ENCODE peak calls at places on chromosomes 7 and 10, in five cellular contexts. D is HFFc6, M is dorsolateral prefrontal cortex, I is endothelial cell, O is chondrocyte. P is an unnamed sample.

GRCh38 chr10:80485410-80486135 is 31.5 kb downstream of the TSPAN14 start:
- DNase-seq in I (no peak), D (no peak), M (no peak), O (no peak), P (no peak)

GRCh38 chr7:117312593-117312992 is 10.3 kb downstream of the WNT2 start:
- DNase-seq in O (no peak), I (no peak), M (no peak), D (no peak), P (no peak)

GRCh38 chr10:86914734-86915133 is 42.7 kb downstream of the MMRN2 start:
- DNase-seq in I (no peak), D (no peak), M (no peak), O (no peak), P (no peak)

GRCh38 chr10:6052247-6053221 is 9.6 kb downstream of the IL2RA start:
- DNase-seq in D (no peak), O (no peak), I (no peak), M (no peak), P (no peak)

GRCh38 chr7:100222445-100223132 is 2.8 kb downstream of the PVRIG start:
- DNase-seq in M (no peak), O (peak), D (no peak), I (no peak), P (no peak)

GRCh38 chr10:80529604-80530003 is 8.1 kb upstream of the SH2D4B start:
- DNase-seq in D (no peak), M (no peak), O (peak), I (no peak), P (no peak)

GRCh38 chr7:19268737-19269136 is 123.5 kb upstream of the FERD3L start:
- DNase-seq in M (no peak), O (no peak), I (no peak), D (no peak), P (no peak)

GRCh38 chr7:108662783-108663182 is 93.1 kb downstream of the DNAJB9 start:
- DNase-seq in M (no peak), O (no peak), I (no peak), D (no peak), P (no peak)

GRCh38 chr10:72140174-72140573 is 51.8 kb upstream of the SPOCK2 start:
- DNase-seq in O (no peak), M (no peak), I (no peak), D (no peak), P (no peak)

GRCh38 chr10:118995739-118996138 is 33.8 kb upstream of the NANOS1 start:
- DNase-seq in D (no peak), I (no peak), O (no peak), M (no peak), P (no peak)

GRCh38 chr7:54778696-54779285 is 19.8 kb upstream of the SEC61G start:
- DNase-seq in D (no peak), O (no peak), M (no peak), I (no peak), P (no peak)

GRCh38 chr7:76054129-76055120 is 6.5 kb downstream of the MDH2 start:
- DNase-seq in O (peak), M (no peak), I (no peak), D (peak), P (no peak)

GRCh38 chr10:110522365-110522988 is 24.8 kb downstream of the DUSP5 start:
- DNase-seq in O (no peak), D (no peak), M (no peak), I (no peak), P (no peak)

GRCh38 chr10:130741901-130742625 is 569.5 kb downstream of the TCERG1L start:
- DNase-seq in M (peak), D (no peak), O (no peak), I (no peak), P (no peak)

GRCh38 chr10:79452174-79452611 is 6.8 kb upstream of the ZCCHC24 start:
- DNase-seq in M (no peak), D (no peak), O (no peak), I (no peak), P (no peak)

GRCh38 chr7:22105550-22105949 is 159.9 kb upstream of the CDCA7L start:
- DNase-seq in I (no peak), D (no peak), O (no peak), M (no peak), P (no peak)

GRCh38 chr7:142248166-142249160 is 9.4 kb downstream of the PRSS58 start:
- DNase-seq in D (no peak), O (no peak), M (no peak), I (no peak), P (no peak)

GRCh38 chr10:30542001-30542861 is 87.3 kb downstream of the LYZL2 start:
- DNase-seq in M (no peak), I (no peak), O (no peak), D (peak), P (peak)

GRCh38 chr7:111833461-111833860 is 271.2 kb upstream of the IMMP2L start:
- DNase-seq in O (no peak), M (no peak), I (no peak), D (no peak), P (no peak)

GRCh38 chr7:132456418-132456817 is 119.9 kb downstream of the PLXNA4 start:
- DNase-seq in I (no peak), O (no peak), M (no peak), D (no peak), P (no peak)

GRCh38 chr10:78511324-78512204 is 477.9 kb downstream of the RPS24 start:
- DNase-seq in D (no peak), O (no peak), M (no peak), I (no peak), P (no peak)

GRCh38 chr7:19405546-19405945 is 260.3 kb upstream of the FERD3L start:
- DNase-seq in I (no peak), M (no peak), O (no peak), D (peak), P (no peak)

GRCh38 chr7:23235688-23236280 is 10.8 kb upstream of the GPNMB start:
- DNase-seq in O (no peak), M (no peak), D (no peak), I (no peak), P (no peak)

GRCh38 chr7:133139350-133139749 is 57.5 kb upstream of the CHCHD3 start:
- DNase-seq in O (no peak), M (no peak), I (peak), D (peak), P (no peak)

GRCh38 chr7:105643384-105643783 is 62.1 kb upstream of the EFCAB10 start:
- DNase-seq in D (no peak), O (no peak), I (peak), M (peak), P (no peak)

GRCh38 chr7:83550100-83550499 is 98.8 kb downstream of the SEMA3E start:
- DNase-seq in D (peak), O (no peak), M (no peak), I (no peak), P (no peak)

GRCh38 chr7:22718200-22718711 is 8.7 kb upstream of the IL6 start:
- DNase-seq in M (no peak), D (peak), O (no peak), I (no peak), P (no peak)

GRCh38 chr7:77426521-77427051 is 10.4 kb upstream of the GSAP start:
- DNase-seq in D (peak), M (no peak), I (no peak), O (no peak), P (no peak)

GRCh38 chr10:122461729-122462532 is 578 bp downstream of the HTRA1 start:
- DNase-seq in D (no peak), M (peak), I (peak), O (no peak), P (no peak)

GRCh38 chr7:78039791-78040776 is 241.5 kb downstream of the PHTF2 start:
- DNase-seq in M (no peak), D (no peak), I (peak), O (no peak), P (peak)

GRCh38 chr7:12805518-12805928 is 118.1 kb downstream of the ARL4A start:
- DNase-seq in I (no peak), D (no peak), O (no peak), M (no peak), P (no peak)

GRCh38 chr7:131625817-131626372 is 69.5 kb upstream of the PODXL start:
- DNase-seq in O (no peak), I (peak), D (peak), M (no peak), P (no peak)

GRCh38 chr7:66837007-66837406 is 84.0 kb upstream of the TMEM248 start:
- DNase-seq in M (no peak), O (peak), I (no peak), D (no peak), P (no peak)

GRCh38 chr10:30557884-30558283 is 71.7 kb downstream of the LYZL2 start:
- DNase-seq in D (no peak), M (no peak), I (no peak), O (no peak), P (no peak)

GRCh38 chr10:109647627-109648026 is 275.7 kb downstream of the XPNPEP1 start:
- DNase-seq in M (no peak), O (no peak), I (no peak), D (no peak), P (no peak)

GRCh38 chr7:139358541-139359365 is 941 bp upstream of the LUC7L2 start:
- DNase-seq in M (no peak), D (no peak), O (no peak), I (no peak), P (no peak)

GRCh38 chr7:139360948-139361307 is 1.2 kb downstream of the LUC7L2 start:
- DNase-seq in I (no peak), O (no peak), D (no peak), M (no peak), P (no peak)

GRCh38 chr7:139361523-139361922 is 1.8 kb downstream of the LUC7L2 start:
- DNase-seq in O (no peak), M (no peak), I (no peak), D (no peak), P (no peak)

GRCh38 chr7:139359366-139360209 is at the start of gene LUC7L2:
- DNase-seq in M (peak), O (peak), I (peak), D (peak), P (peak)

GRCh38 chr7:139360210-139360947 is 685 bp downstream of the LUC7L2 start:
- DNase-seq in O (peak), I (peak), M (peak), D (peak), P (peak)
- TF ChIP-seq CTCF in O (no peak), I (no peak), M (no peak), D (no peak), P (no peak)

GRCh38 chr10:117165557-117166419 is 27.7 kb upstream of the VAX1 start:
- DNase-seq in M (peak), I (peak), D (peak), O (no peak), P (peak)
- TF ChIP-seq CTCF in M (peak), I (peak), D (peak), O (peak), P (no peak)

DNA sequence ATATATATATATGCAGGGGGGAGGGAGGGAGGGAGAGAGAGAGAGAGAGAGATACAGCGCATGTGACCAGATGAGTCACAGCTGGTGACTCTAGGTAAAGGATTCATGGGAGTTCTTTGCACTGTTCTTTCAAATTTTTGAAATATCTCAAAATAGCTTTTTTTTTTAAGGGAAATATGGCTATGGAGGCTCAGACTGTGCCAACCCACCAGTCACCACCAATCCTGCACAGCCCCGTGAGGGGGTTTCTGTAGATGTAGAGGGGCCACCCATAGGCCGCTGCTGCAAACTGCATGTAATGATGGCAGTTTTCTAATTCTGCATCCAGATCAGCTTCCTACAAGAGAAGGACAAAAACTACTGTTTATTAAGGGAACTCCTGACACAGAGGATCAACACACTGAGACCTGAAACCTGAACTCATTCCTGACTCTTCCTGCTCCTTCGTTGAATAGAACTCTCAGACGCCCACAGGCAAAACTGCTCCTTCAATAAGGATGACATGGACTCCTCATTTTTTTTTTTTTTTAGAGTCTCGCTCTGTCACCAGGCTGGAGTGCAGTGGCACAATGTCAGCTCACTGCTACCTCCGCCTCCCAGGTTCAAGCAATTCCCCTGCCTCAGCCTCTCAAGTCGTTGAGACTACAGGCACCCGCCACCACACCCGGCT is 17.3 kb downstream of the DAGLB start:
- DNase-seq in M (no peak), D (peak), O (no peak), I (no peak), P (no peak)
- TF ChIP-seq CTCF in M (no peak), D (peak), O (peak), I (no peak), P (no peak)

DNA sequence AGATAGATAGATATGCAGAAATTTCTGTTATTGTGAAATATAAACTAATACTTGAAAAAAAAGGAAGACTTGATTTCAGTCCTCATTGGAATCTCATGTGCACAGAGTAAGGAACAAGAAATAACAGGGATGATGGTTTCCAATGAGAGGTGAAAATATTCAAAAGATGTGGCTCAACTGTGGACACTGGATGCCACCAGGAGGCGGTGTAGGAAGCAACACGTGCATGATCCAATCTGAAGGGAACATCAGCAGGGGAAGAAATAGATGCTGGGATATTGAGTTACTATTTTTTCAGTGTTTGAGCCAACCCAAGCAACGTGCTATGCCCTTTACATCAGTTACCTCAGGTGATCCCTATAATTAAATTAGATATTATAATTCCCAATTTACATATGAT is 710.8 kb upstream of the LRRTM3 start:
- DNase-seq in D (no peak), I (no peak), O (no peak), M (no peak), P (peak)
- TF ChIP-seq CTCF in D (peak), I (peak), O (peak), M (no peak), P (no peak)

DNA sequence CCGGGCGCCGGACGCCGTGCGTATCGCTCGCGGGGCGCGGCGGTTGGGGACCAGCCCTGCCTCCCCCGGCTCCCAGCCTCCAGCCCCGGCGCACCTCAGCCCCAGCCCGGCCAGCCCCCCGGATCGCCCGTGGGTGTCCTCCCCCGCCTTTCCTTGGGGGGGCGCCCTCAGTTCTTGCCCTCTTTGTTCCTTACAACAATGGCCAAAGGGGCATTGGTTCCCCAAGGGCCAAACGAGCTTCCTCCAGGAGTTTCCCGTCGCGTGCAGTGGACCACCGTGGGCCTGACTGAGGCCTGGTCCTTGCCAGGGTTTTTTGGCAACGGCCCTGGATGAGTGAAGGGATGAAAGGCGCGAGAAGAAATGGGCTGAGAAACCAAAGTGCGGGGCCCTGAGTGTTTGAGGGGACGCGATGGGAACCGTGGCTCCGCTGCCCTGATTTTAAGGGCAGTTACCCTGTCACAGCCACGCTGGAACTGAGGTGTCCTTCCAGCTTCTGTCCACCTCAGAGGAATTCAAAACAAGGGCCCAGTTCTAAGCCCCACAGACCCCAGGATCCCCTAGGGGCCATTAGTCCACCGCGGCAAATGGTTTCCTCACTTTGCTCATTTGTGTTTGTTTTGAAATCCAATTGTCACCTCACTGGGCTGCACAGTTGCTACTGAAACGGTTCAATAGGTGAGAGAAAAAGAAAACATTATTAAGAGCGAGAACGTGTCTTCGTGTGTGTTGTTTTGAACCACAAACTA is 1.4 kb downstream of the MACROH2A2 start:
- DNase-seq in O (no peak), D (no peak), I (peak), M (no peak), P (peak)
- TF ChIP-seq CTCF in O (peak), D (peak), I (peak), M (no peak), P (no peak)

GRCh38 chr7:2934211-2934731 is 90.2 kb upstream of the GNA12 start:
- DNase-seq in O (peak), D (peak), M (peak), I (no peak), P (no peak)
- TF ChIP-seq CTCF in O (peak), D (peak), M (no peak), I (no peak), P (no peak)

P was measured in GM13976.